ENCODE peak calls at places on chromosome 2, in five cellular contexts. S is mesenchymal stem cell, W is neuronal stem cell, N is H1, Z is IMR-90. M is an unnamed sample.

GRCh38 chr2:207727256-207727655 is 15.8 kb downstream of the CCNYL1 start:
- DNase-seq in S (no peak), W (no peak), N (no peak), Z (peak), M (no peak)

GRCh38 chr2:238339814-238340213 is 19.5 kb downstream of the TRAF3IP1 start:
- DNase-seq in S (no peak), W (no peak), N (no peak), Z (no peak), M (no peak)

GRCh38 chr2:229713371-229714079 is 830 bp downstream of the DNER start:
- DNase-seq in S (peak), W (peak), N (peak), Z (no peak), M (peak)

GRCh38 chr2:52939250-52939649 is 828.4 kb upstream of the CHAC2 start:
- DNase-seq in S (no peak), W (no peak), N (no peak), Z (no peak), M (no peak)

GRCh38 chr2:38268691-38269309 is 108.3 kb downstream of the ATL2 start:
- DNase-seq in S (no peak), W (no peak), N (no peak), Z (peak), M (no peak)

GRCh38 chr2:128793414-128793813 is 474.7 kb upstream of the HS6ST1 start:
- DNase-seq in S (no peak), W (no peak), N (peak), Z (no peak), M (peak)

GRCh38 chr2:97997774-97998392 is 2.1 kb upstream of the TMEM131 start:
- DNase-seq in S (no peak), W (no peak), N (no peak), Z (no peak), M (no peak)

GRCh38 chr2:73250872-73251846 is 17.1 kb downstream of the CCT7 start:
- DNase-seq in S (no peak), W (no peak), N (no peak), Z (no peak), M (no peak)

GRCh38 chr2:47345584-47345913 is 57.4 kb upstream of the MSH2 start:
- DNase-seq in S (no peak), W (no peak), N (no peak), Z (no peak), M (no peak)

GRCh38 chr2:175904035-175904434 is 98.0 kb downstream of the LNPK start:
- DNase-seq in S (no peak), W (no peak), N (no peak), Z (no peak), M (no peak)

GRCh38 chr2:64142817-64143153 is 1.4 kb downstream of the PELI1 start:
- DNase-seq in S (no peak), W (no peak), N (no peak), Z (peak), M (no peak)

GRCh38 chr2:172726172-172726735 is 9.4 kb upstream of the RAPGEF4 start:
- DNase-seq in S (no peak), W (no peak), N (no peak), Z (peak), M (no peak)

GRCh38 chr2:223046470-223047053 is 5.4 kb upstream of the KCNE4 start:
- DNase-seq in S (peak), W (no peak), N (no peak), Z (no peak), M (no peak)

GRCh38 chr2:25664531-25665307 is 8.7 kb downstream of the DTNB start:
- DNase-seq in S (peak), W (peak), N (peak), Z (peak), M (peak)

GRCh38 chr2:90209806-90210205 is 1518.3 kb downstream of the RPIA start:
- DNase-seq in S (no peak), W (no peak), N (no peak), Z (no peak), M (no peak)

GRCh38 chr2:58601017-58601416 is 359.9 kb upstream of the FANCL start:
- DNase-seq in S (peak), W (no peak), N (no peak), Z (no peak), M (no peak)

GRCh38 chr2:96205238-96205637 is 3.4 kb downstream of the STARD7 start:
- DNase-seq in S (no peak), W (no peak), N (no peak), Z (no peak), M (no peak)

GRCh38 chr2:161223139-161223732 is 63.0 kb downstream of the TANK start:
- DNase-seq in S (peak), W (no peak), N (no peak), Z (peak), M (no peak)

DNA sequence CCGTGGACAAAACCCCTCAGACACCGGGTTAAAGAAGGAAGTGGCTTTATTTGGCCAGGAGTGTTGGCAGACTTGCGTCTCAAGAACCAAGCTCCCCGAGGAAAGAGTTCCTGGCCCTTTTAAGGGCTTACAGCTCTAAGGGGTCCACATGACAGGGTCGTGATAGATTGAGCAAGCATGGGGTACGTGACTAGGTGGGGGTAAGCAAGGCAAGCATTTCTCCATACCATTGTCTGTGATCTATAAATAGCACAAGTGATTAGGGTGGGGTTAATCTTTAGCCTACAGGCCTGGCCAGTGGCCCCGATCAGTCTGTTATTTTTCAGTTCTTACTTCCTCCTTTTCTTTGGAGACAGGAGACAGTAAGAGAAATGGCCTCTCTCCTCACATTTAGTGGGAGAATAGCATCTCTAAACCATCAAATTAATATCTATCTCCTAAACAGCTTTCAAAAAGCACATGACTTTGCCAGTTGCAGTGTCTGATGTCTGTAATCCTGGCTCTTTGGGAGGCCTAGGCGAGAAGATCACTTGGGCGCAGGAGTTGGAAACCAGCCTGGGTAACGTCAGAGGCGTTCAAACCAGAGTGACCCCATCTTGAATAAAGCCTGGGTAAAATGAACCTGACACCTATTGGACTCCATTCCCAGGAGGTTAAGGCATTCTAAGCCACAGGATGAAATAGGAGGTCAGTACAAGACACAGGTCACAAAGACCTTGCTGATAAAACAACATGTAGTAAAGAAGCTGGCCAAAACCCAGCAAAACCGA is 18.3 kb upstream of the CNOT11 start:
- DNase-seq in S (no peak), W (no peak), N (no peak), Z (no peak), M (no peak)
- H4K91ac ChIP-seq in S (no peak), W (no peak), N (no peak), Z (no peak), M (no peak)

GRCh38 chr2:149219853-149220252 is 110.5 kb upstream of the LYPD6 start:
- DNase-seq in S (no peak), W (no peak), N (no peak), Z (no peak), M (no peak)
- H2BK5ac ChIP-seq in S (no peak), W (no peak), N (no peak), Z (no peak), M (no peak)

GRCh38 chr2:236747426-236747825 is 177.8 kb downstream of the ACKR3 start:
- DNase-seq in S (no peak), W (no peak), N (no peak), Z (no peak), M (no peak)
- H2BK15ac ChIP-seq in S (peak), W (no peak), N (no peak), Z (no peak), M (no peak)

GRCh38 chr2:42053482-42053790 is 5.6 kb downstream of the PKDCC start:
- DNase-seq in S (no peak), W (no peak), N (no peak), Z (no peak), M (no peak)

GRCh38 chr2:42049411-42050349 is 1.9 kb downstream of the PKDCC start:
- DNase-seq in S (peak), W (no peak), N (no peak), Z (no peak), M (no peak)

GRCh38 chr2:42052702-42053481 is 5.1 kb downstream of the PKDCC start:
- DNase-seq in S (peak), W (no peak), N (no peak), Z (peak), M (no peak)

GRCh38 chr2:42050350-42051167 is 2.7 kb downstream of the PKDCC start:
- DNase-seq in S (peak), W (no peak), N (no peak), Z (no peak), M (no peak)

DNA sequence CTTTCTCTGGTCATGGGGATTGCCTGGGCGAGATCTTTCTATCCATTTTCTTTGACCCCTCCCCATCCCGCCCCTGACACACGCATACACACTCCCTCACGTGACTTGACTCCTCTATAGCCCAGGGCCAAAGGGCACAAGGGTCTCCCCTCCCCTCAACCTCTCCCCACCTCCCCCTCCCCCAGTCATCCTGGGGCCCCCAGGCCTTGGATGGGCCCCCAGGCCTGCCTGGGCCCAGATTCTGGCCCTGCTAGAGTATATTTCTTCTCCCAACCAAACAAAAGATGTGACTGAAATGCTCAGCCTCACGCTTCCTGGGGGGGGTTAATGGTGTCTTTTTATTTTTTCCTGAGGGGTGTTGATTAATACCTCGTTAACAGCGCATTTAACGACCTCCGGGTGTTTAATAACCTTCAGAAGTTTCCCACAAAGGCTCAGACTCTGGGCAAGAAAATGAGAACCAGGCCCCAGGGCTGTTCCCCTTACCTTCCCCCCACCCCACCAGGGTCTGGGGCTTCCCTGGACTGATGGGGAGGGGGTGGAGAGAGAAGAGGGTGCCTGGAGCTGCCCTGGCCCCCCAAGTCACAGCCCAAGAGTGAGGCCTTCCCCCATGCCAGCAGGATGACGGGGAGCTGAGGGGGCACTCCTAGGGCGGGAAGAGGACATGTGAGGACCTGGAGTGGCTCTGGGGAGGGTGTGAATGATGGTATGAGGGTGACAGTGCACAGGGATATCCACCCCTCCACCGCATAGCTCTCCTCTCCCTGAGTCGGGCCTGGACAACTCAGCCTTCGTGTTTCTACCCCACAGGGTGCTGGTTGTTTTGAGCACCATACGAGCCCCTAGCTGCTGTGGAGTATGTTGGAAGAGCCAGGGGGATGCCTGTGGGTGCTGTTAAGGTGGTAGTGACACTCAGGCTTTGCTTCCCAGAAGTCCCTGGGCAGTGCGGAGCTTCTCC is 3.6 kb downstream of the PKDCC start:
- DNase-seq in S (peak), W (no peak), N (no peak), Z (no peak), M (no peak)
- H4K91ac ChIP-seq in S (peak), W (no peak), N (no peak), Z (peak), M (no peak)

GRCh38 chr2:66445076-66445724 is 10.3 kb downstream of the MEIS1 start:
- DNase-seq in S (peak), W (no peak), N (peak), Z (no peak), M (peak)
- H2BK5ac ChIP-seq in S (no peak), W (no peak), N (no peak), Z (peak), M (no peak)

M was measured in H9.